ENCODE peak calls at places on chromosomes 4 and X, in eight cellular contexts. B, J, W, N, X, Q, K and Z are unnamed samples.

GRCh38 chrX:140274761-140275525 is 229.9 kb downstream of the SOX3 start:
- DNase-seq in B (peak; percentile 1), J (no peak), W (no peak), N (peak; percentile 84), X (no peak), Q (no peak), K (no peak), Z (no peak)

GRCh38 chr4:80336582-80336981 is 1.1 kb downstream of the CFAP299 start:
- DNase-seq in B (peak; percentile 19), J (peak; percentile 19), W (peak; percentile 18), N (peak; percentile 47), X (no peak), Q (peak; percentile 26), K (peak; percentile 22), Z (no peak)

GRCh38 chrX:131812847-131813825 is 210.0 kb upstream of the STK26 start:
- DNase-seq in B (peak; percentile 58), J (no peak), W (no peak), N (peak; percentile 85), X (peak; percentile 78), Q (peak; percentile 74), K (no peak), Z (no peak)

GRCh38 chrX:46327229-46328081 is 217.8 kb downstream of the ZNF674 start:
- DNase-seq in B (peak; percentile 5), J (peak; percentile 53), W (peak; percentile 76), N (peak; percentile 29), X (no peak), Q (peak; percentile 96), K (peak; percentile 32), Z (peak; percentile 3)

GRCh38 chrX:128816919-128817318 is 706.4 kb downstream of the SMARCA1 start:
- DNase-seq in B (no peak), J (peak; percentile 5), W (no peak), N (no peak), X (no peak), Q (no peak), K (no peak), Z (peak; percentile 13)

GRCh38 chr4:154877110-154877760 is 96.2 kb downstream of the RBM46 start:
- DNase-seq in B (peak; percentile 16), J (no peak), W (peak; percentile 8), N (peak; percentile 32), X (no peak), Q (peak; percentile 62), K (no peak), Z (no peak)

GRCh38 chr4:17494258-17494657 is 17.6 kb downstream of the QDPR start:
- DNase-seq in B (peak; percentile 87), J (no peak), W (no peak), N (peak; percentile 74), X (no peak), Q (peak; percentile 17), K (no peak), Z (no peak)

GRCh38 chr4:93814722-93815121 is 13.8 kb upstream of the ATOH1 start:
- DNase-seq in B (no peak), J (no peak), W (no peak), N (no peak), X (no peak), Q (no peak), K (peak; percentile 43), Z (no peak)

GRCh38 chr4:38672247-38673071 is 8.5 kb downstream of the KLF3 start:
- DNase-seq in B (no peak), J (peak; percentile 52), W (no peak), N (no peak), X (no peak), Q (peak; percentile 36), K (no peak), Z (peak; percentile 42)

GRCh38 chr4:16268290-16268689 is 42.0 kb upstream of the TAPT1 start:
- DNase-seq in B (no peak), J (no peak), W (no peak), N (no peak), X (no peak), Q (no peak), K (no peak), Z (no peak)

GRCh38 chr4:186593587-186593973 is 38.2 kb upstream of the MTNR1A start:
- DNase-seq in B (no peak), J (no peak), W (no peak), N (no peak), X (no peak), Q (no peak), K (no peak), Z (no peak)

GRCh38 chr4:23877758-23878229 is 12.1 kb downstream of the PPARGC1A start:
- DNase-seq in B (peak; percentile 49), J (no peak), W (no peak), N (peak; percentile 78), X (no peak), Q (peak; percentile 3), K (no peak), Z (no peak)

GRCh38 chrX:135382260-135382659 is 39.5 kb upstream of the SMIM10L2A start:
- DNase-seq in B (no peak), J (no peak), W (no peak), N (no peak), X (no peak), Q (no peak), K (no peak), Z (no peak)

GRCh38 chr4:11954093-11954492 is 525.4 kb upstream of the HS3ST1 start:
- DNase-seq in B (no peak), J (no peak), W (peak; percentile 44), N (peak; percentile 9), X (no peak), Q (peak; percentile 15), K (peak; percentile 34), Z (no peak)

GRCh38 chrX:117788339-117788738 is 328.3 kb downstream of the KLHL13 start:
- DNase-seq in B (no peak), J (no peak), W (no peak), N (no peak), X (no peak), Q (no peak), K (no peak), Z (no peak)

GRCh38 chrX:101460669-101461068 is 24.6 kb upstream of the ARMCX4 start:
- DNase-seq in B (no peak), J (no peak), W (no peak), N (no peak), X (no peak), Q (peak; percentile 6), K (no peak), Z (no peak)

GRCh38 chr4:84401669-84402068 is 97.4 kb downstream of the NKX6-1 start:
- DNase-seq in B (no peak), J (no peak), W (peak; percentile 8), N (no peak), X (no peak), Q (peak; percentile 2), K (no peak), Z (no peak)

GRCh38 chrX:5113128-5113527 is 1115.5 kb downstream of the NLGN4X start:
- DNase-seq in B (no peak), J (no peak), W (no peak), N (peak; percentile 3), X (no peak), Q (peak; percentile 25), K (no peak), Z (no peak)
- TF ChIP-seq CTCF in B (no peak), J (peak; percentile 28), W (no peak), N (peak; percentile 22), X (no peak), Q (peak; percentile 42), K (no peak), Z (peak; percentile 74)

GRCh38 chrX:138648570-138648969 is 62.9 kb downstream of the FGF13 start:
- DNase-seq in B (no peak), J (no peak), W (no peak), N (no peak), X (no peak), Q (no peak), K (no peak), Z (no peak)
- TF ChIP-seq CTCF in B (no peak), J (no peak), W (no peak), N (no peak), X (no peak), Q (no peak), K (no peak), Z (no peak)

DNA sequence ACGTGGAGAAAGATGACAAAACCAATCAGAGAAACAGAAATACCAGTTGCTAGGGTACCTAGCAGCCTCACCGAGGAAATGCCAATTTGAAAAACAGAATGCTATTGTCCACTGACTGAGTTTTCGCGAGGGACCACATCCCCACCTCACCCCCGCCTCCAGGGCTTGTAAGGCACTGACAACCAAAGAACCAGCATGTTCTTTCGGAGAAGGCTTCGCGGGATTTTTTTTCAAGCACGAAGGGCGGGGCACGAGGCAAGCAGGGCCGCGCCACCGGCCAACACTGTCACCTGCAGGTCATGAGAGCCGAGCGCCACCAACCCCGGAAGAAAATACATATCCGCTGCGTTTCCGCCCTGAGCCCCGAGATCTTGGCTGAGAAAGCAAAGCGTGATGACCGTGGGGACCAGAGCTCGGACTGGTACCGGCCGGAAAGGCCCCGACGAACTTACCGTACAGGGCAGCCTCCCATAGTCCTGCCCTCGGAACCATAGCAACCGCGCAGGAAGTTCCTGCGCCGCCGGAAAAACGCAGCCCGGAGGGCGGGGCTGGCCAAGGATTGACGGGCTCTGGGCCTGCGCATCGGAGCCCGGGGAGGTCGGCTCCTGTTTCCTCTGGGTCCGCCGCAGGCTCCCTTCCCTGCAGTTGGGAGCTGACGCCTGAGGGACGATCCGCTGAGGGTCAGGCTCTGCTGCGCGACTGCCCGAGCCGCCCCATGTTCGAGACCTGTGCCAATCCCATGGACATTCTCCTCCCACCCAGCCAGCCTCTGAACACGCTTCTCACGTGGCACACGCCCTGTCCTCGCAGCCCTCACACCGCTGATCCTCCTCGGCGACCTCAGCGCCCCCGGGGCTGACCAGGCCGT is 59.2 kb upstream of the PAGE5 start:
- DNase-seq in B (peak; percentile 77), J (peak; percentile 82), W (peak; percentile 68), N (peak; percentile 90), X (peak; percentile 89), Q (peak; percentile 92), K (peak; percentile 93), Z (peak; percentile 75)
- TF ChIP-seq CTCF in B (peak; percentile 45), J (peak; percentile 43), W (peak; percentile 65), N (peak; percentile 32), X (peak; percentile 64), Q (peak; percentile 45), K (peak; percentile 28), Z (peak; percentile 58)

GRCh38 chr4:129358571-129358970 is 262.6 kb downstream of the C4orf33 start:
- DNase-seq in B (peak; percentile 49), J (no peak), W (peak; percentile 26), N (peak; percentile 88), X (no peak), Q (no peak), K (no peak), Z (no peak)

GRCh38 chr4:129364747-129365452 is 268.9 kb downstream of the C4orf33 start:
- DNase-seq in B (no peak), J (no peak), W (no peak), N (no peak), X (no peak), Q (no peak), K (no peak), Z (no peak)

GRCh38 chr4:129362685-129363274 is 266.8 kb downstream of the C4orf33 start:
- DNase-seq in B (peak; percentile 63), J (peak; percentile 71), W (peak; percentile 57), N (peak; percentile 79), X (no peak), Q (peak; percentile 63), K (peak; percentile 82), Z (peak; percentile 69)
- TF ChIP-seq CTCF in B (peak; percentile 82), J (peak; percentile 86), W (peak; percentile 88), N (peak; percentile 85), X (peak; percentile 78), Q (peak; percentile 75), K (peak; percentile 66), Z (peak; percentile 94)